ENCODE peak calls at places on chromosome 17, in seven cellular contexts. Q, H, P, B, K, C and I are unnamed samples. For H3K4me1, the result is how much of the 10 kb centered on the place peaks cover.

GRCh38 chr17:75931062-75931461 is 9.8 kb downstream of the FBF1 start:
- DNase-seq in K (no peak), B (no peak), C (no peak), H (no peak), Q (no peak), P (no peak), I (no peak)

GRCh38 chr17:75499313-75500022 is 15.9 kb downstream of the CASKIN2 start:
- DNase-seq in H (no peak), Q (peak), C (no peak), K (no peak), P (peak), B (no peak), I (no peak)

GRCh38 chr17:17783121-17783824 is 53.5 kb downstream of the SREBF1 start:
- DNase-seq in K (peak), Q (peak), H (no peak), C (peak), P (peak), B (no peak), I (no peak)

GRCh38 chr17:14303343-14304221 is 2.7 kb downstream of the HS3ST3B1 start:
- DNase-seq in P (no peak), B (no peak), C (peak), H (no peak), Q (no peak), K (no peak), I (no peak)

GRCh38 chr17:63634816-63635215 is 12.6 kb downstream of the MAP3K3 start:
- DNase-seq in Q (no peak), B (no peak), P (no peak), K (no peak), C (no peak), H (no peak), I (no peak)

GRCh38 chr17:38417210-38417951 is 10.9 kb upstream of the ARHGAP23 start:
- DNase-seq in K (no peak), Q (peak), C (no peak), B (no peak), P (no peak), H (no peak), I (no peak)

GRCh38 chr17:2977157-2977556 is 86.2 kb downstream of the OR1D5 start:
- DNase-seq in P (no peak), K (no peak), B (no peak), C (no peak), Q (no peak), H (no peak), I (no peak)

GRCh38 chr17:75913537-75914210 is 9.0 kb upstream of the MRPL38 start:
- DNase-seq in K (no peak), P (no peak), B (no peak), H (no peak), C (no peak), Q (no peak), I (no peak)

GRCh38 chr17:35752945-35753764 is at the start of gene GAS2L2:
- DNase-seq in K (no peak), Q (no peak), B (no peak), H (no peak), P (no peak), C (no peak), I (no peak)

GRCh38 chr17:42709561-42709960 is 27.2 kb downstream of the CNTNAP1 start:
- DNase-seq in B (no peak), Q (no peak), H (no peak), K (no peak), P (no peak), C (no peak), I (no peak)

GRCh38 chr17:68381076-68381900 is 76.0 kb downstream of the WIPI1 start:
- DNase-seq in P (no peak), C (no peak), Q (no peak), K (no peak), B (no peak), H (peak), I (no peak)

GRCh38 chr17:9979463-9979995 is 74.5 kb upstream of the RCVRN start:
- DNase-seq in H (no peak), K (no peak), B (no peak), P (no peak), C (no peak), Q (no peak), I (no peak)
- H3K4me1 ChIP-seq in H (under half), K (under half), B (under half), P (under half), C (under half), Q (under half), I (under half)

GRCh38 chr17:19727466-19728113 is 11.2 kb upstream of the SLC47A2 start:
- DNase-seq in H (no peak), Q (no peak), B (no peak), P (no peak), C (no peak), K (no peak), I (no peak)
- TF ChIP-seq YY1 in H (no peak), Q (no peak), B (no peak), P (no peak), C (no peak), K (no peak), I (no peak)

GRCh38 chr17:71855000-71855399 is 265.8 kb upstream of the SOX9 start:
- DNase-seq in Q (no peak), B (no peak), P (peak), C (no peak), H (no peak), K (no peak), I (no peak)
- H3K4me3 ChIP-seq in Q (no peak), B (no peak), P (no peak), C (no peak), H (no peak), K (no peak), I (no peak)

GRCh38 chr17:65048441-65048840 is 8.1 kb downstream of the GNA13 start:
- DNase-seq in C (no peak), K (no peak), B (no peak), P (no peak), H (no peak), Q (no peak), I (no peak)
- H3K4me1 ChIP-seq in C (under half), K (under half), B (under half), P (under half), H (under half), Q (under half), I (under half)

GRCh38 chr17:7774037-7774659 is 56.6 kb downstream of the DNAH2 start:
- DNase-seq in Q (no peak), B (peak), C (no peak), H (no peak), K (no peak), P (no peak), I (no peak)
- TF ChIP-seq YY1 in Q (no peak), B (no peak), C (no peak), H (no peak), K (no peak), P (no peak), I (no peak)

GRCh38 chr17:82200135-82200534 is 12.5 kb downstream of the CCDC57 start:
- DNase-seq in H (no peak), B (no peak), P (no peak), K (no peak), Q (peak), C (no peak), I (no peak)
- H3K4me3 ChIP-seq in H (no peak), B (no peak), P (no peak), K (no peak), Q (no peak), C (no peak), I (no peak)

GRCh38 chr17:36940313-36941264 is 3.3 kb downstream of the LHX1 start:
- DNase-seq in C (peak), B (no peak), K (no peak), H (no peak), Q (no peak), P (no peak), I (no peak)
- H3K4me1 ChIP-seq in C (half or more), B (under half), K (under half), H (under half), Q (under half), P (under half), I (under half)